ENCODE peak calls at places on chromosomes 6 and 20, in nine cellular contexts. O, P, S, V, D, M, U, L and Q are unnamed samples.

GRCh38 chr20:25294459-25295385 is 46.8 kb downstream of the PYGB start:
- DNase-seq in U (peak; percentile 76), S (peak; percentile 75), M (peak; percentile 89), P (peak; percentile 87), O (peak; percentile 63), V (peak; percentile 33), L (peak; percentile 77), D (no peak), Q (peak; percentile 94)

GRCh38 chr6:11615214-11615602 is 77.7 kb downstream of the TMEM170B start:
- DNase-seq in U (no peak), V (peak; percentile 81), M (no peak), D (peak; percentile 17), L (no peak), S (no peak), O (peak; percentile 71), P (no peak), Q (no peak)

GRCh38 chr6:127026247-127026646 is 92.2 kb upstream of the RSPO3 start:
- DNase-seq in S (no peak), O (peak; percentile 12), D (peak; percentile 72), P (no peak), U (peak; percentile 61), M (peak; percentile 27), V (peak; percentile 10), L (peak; percentile 19), Q (peak; percentile 47)

GRCh38 chr6:161439093-161439492 is 165.2 kb upstream of the AGPAT4 start:
- DNase-seq in S (no peak), P (no peak), L (no peak), D (peak; percentile 89), O (peak; percentile 98), M (no peak), V (peak; percentile 97), U (peak; percentile 63), Q (peak; percentile 82)

GRCh38 chr6:104601756-104602155 is 258.0 kb downstream of the HACE1 start:
- DNase-seq in V (no peak), S (no peak), M (peak; percentile 4), P (no peak), L (no peak), U (no peak), O (no peak), D (no peak), Q (no peak)

GRCh38 chr20:50837532-50838321 is 42.9 kb downstream of the BCAS4 start:
- DNase-seq in M (no peak), L (peak; percentile 75), S (no peak), P (no peak), D (peak; percentile 89), O (peak; percentile 93), U (no peak), V (peak; percentile 94), Q (peak; percentile 86)

GRCh38 chr6:43129434-43130194 is 41.5 kb upstream of the SRF start:
- DNase-seq in S (peak; percentile 21), V (no peak), U (peak; percentile 26), P (no peak), D (peak; percentile 46), L (peak; percentile 39), M (peak; percentile 79), O (peak; percentile 82), Q (peak; percentile 96)

GRCh38 chr6:139126255-139126654 is 8.6 kb upstream of the HECA start:
- DNase-seq in O (peak; percentile 97), S (no peak), M (no peak), U (no peak), V (peak; percentile 83), L (no peak), D (peak; percentile 65), P (no peak), Q (peak; percentile 83)

GRCh38 chr20:24135786-24136185 is 147.2 kb upstream of the GGTLC1 start:
- DNase-seq in U (no peak), D (no peak), S (peak; percentile 65), P (no peak), M (no peak), O (no peak), V (no peak), L (no peak), Q (peak; percentile 31)

GRCh38 chr20:24138951-24139350 is 150.4 kb upstream of the GGTLC1 start:
- DNase-seq in U (no peak), O (no peak), M (no peak), V (no peak), P (no peak), L (no peak), D (no peak), S (no peak), Q (no peak)

GRCh38 chr20:24136659-24137246 is 148.2 kb upstream of the GGTLC1 start:
- DNase-seq in D (peak; percentile 21), U (no peak), L (no peak), V (no peak), M (no peak), O (no peak), S (no peak), P (no peak), Q (no peak)

GRCh38 chr20:24139846-24140245 is 151.3 kb upstream of the GGTLC1 start:
- DNase-seq in L (no peak), D (no peak), S (no peak), U (no peak), P (no peak), M (no peak), V (no peak), O (no peak), Q (no peak)

GRCh38 chr20:24138126-24138857 is 149.7 kb upstream of the GGTLC1 start:
- DNase-seq in S (no peak), M (no peak), D (no peak), O (no peak), P (no peak), L (no peak), U (no peak), V (no peak), Q (no peak)
- H3K4me2 ChIP-seq in S (no peak overlapping the region), M (no peak overlapping the region), D (no peak overlapping the region), O (no peak overlapping the region), P (no peak overlapping the region), L (no peak overlapping the region), U (no peak overlapping the region), V (no peak overlapping the region), Q (no peak overlapping the region)

GRCh38 chr6:87912102-87912501 is 135.5 kb upstream of the SPACA1 start:
- DNase-seq in M (no peak), U (no peak), V (no peak), O (no peak), D (no peak), P (no peak), L (no peak), S (no peak), Q (no peak)

GRCh38 chr6:87909849-87910248 is 137.8 kb upstream of the SPACA1 start:
- DNase-seq in M (no peak), L (no peak), V (peak; percentile 95), U (no peak), P (no peak), O (peak; percentile 86), D (peak; percentile 85), S (no peak), Q (peak; percentile 58)

GRCh38 chr6:87907521-87907920 is 140.1 kb upstream of the SPACA1 start:
- DNase-seq in D (peak; percentile 78), L (no peak), V (peak; percentile 91), P (no peak), O (peak; percentile 77), S (peak; percentile 46), M (no peak), U (no peak), Q (no peak)

GRCh38 chr6:87905101-87905517 is 142.5 kb upstream of the SPACA1 start:
- DNase-seq in L (no peak), V (no peak), O (no peak), S (no peak), U (no peak), M (no peak), D (peak; percentile 61), P (no peak), Q (no peak)

GRCh38 chr6:87908978-87909802 is 138.5 kb upstream of the SPACA1 start:
- DNase-seq in P (no peak), D (no peak), O (peak; percentile 7), L (no peak), S (no peak), V (peak; percentile 74), U (no peak), M (no peak), Q (no peak)
- H3K4me2 ChIP-seq in P (no peak overlapping the region), D (no peak overlapping the region), O (no peak overlapping the region), L (no peak overlapping the region), S (no peak overlapping the region), V (peak overlapping the region; percentile 69), U (no peak overlapping the region), M (no peak overlapping the region), Q (peak overlapping the region; percentile 46)

GRCh38 chr20:40667503-40667902 is 21.5 kb downstream of the MAFB start:
- DNase-seq in V (no peak), O (no peak), S (no peak), P (no peak), L (no peak), M (no peak), D (no peak), U (no peak), Q (no peak)

GRCh38 chr20:40663304-40663703 is 25.7 kb downstream of the MAFB start:
- DNase-seq in S (no peak), L (no peak), P (no peak), U (no peak), M (no peak), V (no peak), D (no peak), O (no peak), Q (no peak)

GRCh38 chr20:40666336-40666735 is 22.7 kb downstream of the MAFB start:
- DNase-seq in L (no peak), P (no peak), D (no peak), V (no peak), S (no peak), O (no peak), U (no peak), M (no peak), Q (no peak)

GRCh38 chr20:40664891-40665290 is 24.1 kb downstream of the MAFB start:
- DNase-seq in D (no peak), U (no peak), O (no peak), V (no peak), L (no peak), P (no peak), S (no peak), M (no peak), Q (no peak)

GRCh38 chr20:40663991-40664880 is 24.8 kb downstream of the MAFB start:
- DNase-seq in L (no peak), S (no peak), D (no peak), O (peak; percentile 19), P (peak; percentile 80), V (no peak), M (no peak), U (no peak), Q (no peak)
- H3K4me2 ChIP-seq in L (no peak overlapping the region), S (no peak overlapping the region), D (no peak overlapping the region), O (no peak overlapping the region), P (no peak overlapping the region), V (no peak overlapping the region), M (no peak overlapping the region), U (no peak overlapping the region), Q (no peak overlapping the region)

DNA sequence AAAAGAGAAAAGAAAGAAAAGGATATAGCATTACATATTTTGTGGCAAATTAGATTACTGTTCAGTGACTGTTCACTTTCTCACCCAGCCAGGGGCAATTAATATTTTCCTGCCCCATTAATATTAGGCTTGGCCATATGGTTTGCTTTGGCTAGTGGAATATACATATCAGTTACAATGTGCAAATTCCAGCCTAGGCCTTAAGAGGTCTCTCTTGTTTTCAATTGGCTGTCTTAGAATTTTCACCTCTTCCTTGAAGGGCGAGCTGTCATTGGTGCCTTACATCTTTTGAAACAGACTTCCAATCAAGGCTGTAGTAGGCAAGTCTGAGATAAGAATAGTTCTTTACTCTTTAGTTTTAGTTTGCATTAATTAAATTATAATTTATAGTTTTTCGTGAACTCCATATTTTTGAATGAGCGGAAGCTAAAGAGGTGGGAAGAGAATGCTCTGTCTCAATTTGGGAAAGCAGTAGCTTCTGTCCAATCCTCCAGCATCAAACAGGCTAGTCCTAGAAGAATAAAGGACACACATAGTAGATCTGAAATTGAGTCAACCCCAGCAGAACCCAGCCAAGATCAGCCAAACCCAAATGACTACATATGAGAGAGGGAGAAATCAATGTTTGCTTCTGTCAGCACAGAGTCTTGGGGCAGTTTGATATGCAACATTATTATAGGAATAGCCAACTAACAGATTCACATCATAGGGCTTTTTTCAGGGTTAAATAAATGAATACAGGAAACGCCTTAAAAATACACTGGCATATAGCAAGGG is 6.3 kb upstream of the CSNK2A1 start:
- DNase-seq in O (no peak), S (no peak), M (no peak), P (no peak), U (no peak), D (no peak), L (no peak), V (no peak), Q (no peak)
- H3K4me2 ChIP-seq in O (no peak overlapping the region), S (no peak overlapping the region), M (no peak overlapping the region), P (no peak overlapping the region), U (no peak overlapping the region), D (no peak overlapping the region), L (no peak overlapping the region), V (no peak overlapping the region), Q (no peak overlapping the region)